ENCODE peak calls at places on chromosomes 16 and 17, in nine cellular contexts. One of them, this sample, is unnamed.

GRCh38 chr17:83185023-83186002 is 105.9 kb downstream of the METRNL start:
- DNase-seq in sciatic nerve: peak; percentile 50
- DNase-seq in stimulated activated CD4-positive, alpha-beta T cell treated with anti-CD3 and anti-CD28 coated beads, Interleukin-2, amount 100 ng/mL, for 48 hours: no peak
- DNase-seq in T47D: no peak
- DNase-seq in upper lobe of right lung: no peak
- DNase-seq in RCC 7860: no peak
- DNase-seq in cardiac muscle cell: no peak
- DNase-seq in fibroblast of pulmonary artery: no peak
- DNase-seq in omental fat pad: peak; percentile 21
- DNase-seq in this sample: no peak

GRCh38 chr17:64186171-64187092 is 56.5 kb upstream of the ERN1 start:
- DNase-seq in fibroblast of pulmonary artery: no peak
- DNase-seq in cardiac muscle cell: no peak
- DNase-seq in T47D: no peak
- DNase-seq in upper lobe of right lung: no peak
- DNase-seq in stimulated activated CD4-positive, alpha-beta T cell treated with anti-CD3 and anti-CD28 coated beads, Interleukin-2, amount 100 ng/mL, for 48 hours: no peak
- DNase-seq in RCC 7860: no peak
- DNase-seq in omental fat pad: no peak
- DNase-seq in sciatic nerve: no peak
- DNase-seq in this sample: no peak

GRCh38 chr16:2663553-2664521 is 18.5 kb upstream of the KCTD5 start:
- DNase-seq in T47D: no peak
- DNase-seq in cardiac muscle cell: peak; percentile 57
- DNase-seq in sciatic nerve: no peak
- DNase-seq in omental fat pad: no peak
- DNase-seq in fibroblast of pulmonary artery: peak; percentile 82
- DNase-seq in upper lobe of right lung: no peak
- DNase-seq in RCC 7860: no peak
- DNase-seq in stimulated activated CD4-positive, alpha-beta T cell treated with anti-CD3 and anti-CD28 coated beads, Interleukin-2, amount 100 ng/mL, for 48 hours: peak; percentile 52
- DNase-seq in this sample: peak; percentile 64

GRCh38 chr16:85291302-85292148 is 179.3 kb upstream of the CIBAR2 start:
- DNase-seq in RCC 7860: no peak
- DNase-seq in fibroblast of pulmonary artery: no peak
- DNase-seq in sciatic nerve: peak; percentile 86
- DNase-seq in cardiac muscle cell: peak; percentile 53
- DNase-seq in T47D: no peak
- DNase-seq in stimulated activated CD4-positive, alpha-beta T cell treated with anti-CD3 and anti-CD28 coated beads, Interleukin-2, amount 100 ng/mL, for 48 hours: no peak
- DNase-seq in upper lobe of right lung: peak; percentile 78
- DNase-seq in omental fat pad: no peak
- DNase-seq in this sample: no peak

GRCh38 chr17:29677139-29677834 is 54.6 kb upstream of the CORO6 start:
- DNase-seq in upper lobe of right lung: no peak
- DNase-seq in fibroblast of pulmonary artery: peak; percentile 61
- DNase-seq in T47D: no peak
- DNase-seq in stimulated activated CD4-positive, alpha-beta T cell treated with anti-CD3 and anti-CD28 coated beads, Interleukin-2, amount 100 ng/mL, for 48 hours: no peak
- DNase-seq in RCC 7860: no peak
- DNase-seq in cardiac muscle cell: peak; percentile 88
- DNase-seq in omental fat pad: no peak
- DNase-seq in sciatic nerve: no peak
- DNase-seq in this sample: no peak

GRCh38 chr16:79269211-79269863 is 331.2 kb downstream of the MAF start:
- DNase-seq in T47D: no peak
- DNase-seq in fibroblast of pulmonary artery: no peak
- DNase-seq in stimulated activated CD4-positive, alpha-beta T cell treated with anti-CD3 and anti-CD28 coated beads, Interleukin-2, amount 100 ng/mL, for 48 hours: peak; percentile 63
- DNase-seq in RCC 7860: no peak
- DNase-seq in sciatic nerve: no peak
- DNase-seq in upper lobe of right lung: no peak
- DNase-seq in omental fat pad: no peak
- DNase-seq in cardiac muscle cell: no peak
- DNase-seq in this sample: no peak

GRCh38 chr17:55421179-55421934 is at the start of gene MMD:
- DNase-seq in upper lobe of right lung: no peak
- DNase-seq in stimulated activated CD4-positive, alpha-beta T cell treated with anti-CD3 and anti-CD28 coated beads, Interleukin-2, amount 100 ng/mL, for 48 hours: peak; percentile 5
- DNase-seq in T47D: no peak
- DNase-seq in RCC 7860: no peak
- DNase-seq in cardiac muscle cell: no peak
- DNase-seq in sciatic nerve: no peak
- DNase-seq in fibroblast of pulmonary artery: no peak
- DNase-seq in omental fat pad: no peak
- DNase-seq in this sample: peak; percentile 39

GRCh38 chr17:1908699-1909309 is 79.0 kb downstream of the RPA1 start:
- DNase-seq in upper lobe of right lung: no peak
- DNase-seq in T47D: peak; percentile 85
- DNase-seq in sciatic nerve: peak; percentile 72
- DNase-seq in RCC 7860: peak; percentile 33
- DNase-seq in cardiac muscle cell: peak; percentile 83
- DNase-seq in omental fat pad: no peak
- DNase-seq in fibroblast of pulmonary artery: peak; percentile 83
- DNase-seq in stimulated activated CD4-positive, alpha-beta T cell treated with anti-CD3 and anti-CD28 coated beads, Interleukin-2, amount 100 ng/mL, for 48 hours: peak; percentile 25
- DNase-seq in this sample: peak; percentile 62

GRCh38 chr16:46768809-46769208 is 20.7 kb upstream of the MYLK3 start:
- DNase-seq in cardiac muscle cell: no peak
- DNase-seq in T47D: peak; percentile 29
- DNase-seq in sciatic nerve: no peak
- DNase-seq in upper lobe of right lung: no peak
- DNase-seq in stimulated activated CD4-positive, alpha-beta T cell treated with anti-CD3 and anti-CD28 coated beads, Interleukin-2, amount 100 ng/mL, for 48 hours: no peak
- DNase-seq in fibroblast of pulmonary artery: no peak
- DNase-seq in omental fat pad: no peak
- DNase-seq in RCC 7860: no peak
- DNase-seq in this sample: no peak

GRCh38 chr17:48102700-48103378 is 1.6 kb upstream of the CBX1 start:
- DNase-seq in cardiac muscle cell: no peak
- DNase-seq in sciatic nerve: no peak
- DNase-seq in T47D: peak; percentile 36
- DNase-seq in upper lobe of right lung: no peak
- DNase-seq in stimulated activated CD4-positive, alpha-beta T cell treated with anti-CD3 and anti-CD28 coated beads, Interleukin-2, amount 100 ng/mL, for 48 hours: peak; percentile 26
- DNase-seq in RCC 7860: no peak
- DNase-seq in fibroblast of pulmonary artery: no peak
- DNase-seq in omental fat pad: no peak
- DNase-seq in this sample: no peak

GRCh38 chr16:57536306-57537193 is at the start of gene CCDC102A:
- DNase-seq in fibroblast of pulmonary artery: no peak
- DNase-seq in omental fat pad: peak; percentile 23
- DNase-seq in cardiac muscle cell: peak; percentile 28
- DNase-seq in upper lobe of right lung: no peak
- DNase-seq in RCC 7860: no peak
- DNase-seq in sciatic nerve: peak; percentile 72
- DNase-seq in T47D: peak; percentile 10
- DNase-seq in stimulated activated CD4-positive, alpha-beta T cell treated with anti-CD3 and anti-CD28 coated beads, Interleukin-2, amount 100 ng/mL, for 48 hours: peak; percentile 42
- DNase-seq in this sample: no peak

GRCh38 chr17:550776-551175 is 163.9 kb downstream of the VPS53 start:
- DNase-seq in cardiac muscle cell: no peak
- DNase-seq in omental fat pad: no peak
- DNase-seq in fibroblast of pulmonary artery: no peak
- DNase-seq in sciatic nerve: no peak
- DNase-seq in upper lobe of right lung: no peak
- DNase-seq in RCC 7860: peak; percentile 34
- DNase-seq in stimulated activated CD4-positive, alpha-beta T cell treated with anti-CD3 and anti-CD28 coated beads, Interleukin-2, amount 100 ng/mL, for 48 hours: no peak
- DNase-seq in T47D: no peak
- DNase-seq in this sample: no peak

GRCh38 chr17:345992-346785 is 6.4 kb downstream of the RPH3AL start:
- DNase-seq in omental fat pad: no peak
- DNase-seq in cardiac muscle cell: no peak
- DNase-seq in upper lobe of right lung: no peak
- DNase-seq in fibroblast of pulmonary artery: no peak
- DNase-seq in RCC 7860: no peak
- DNase-seq in T47D: no peak
- DNase-seq in stimulated activated CD4-positive, alpha-beta T cell treated with anti-CD3 and anti-CD28 coated beads, Interleukin-2, amount 100 ng/mL, for 48 hours: no peak
- DNase-seq in sciatic nerve: no peak
- DNase-seq in this sample: no peak

GRCh38 chr16:2471016-2471652 is at the start of gene NTN3:
- DNase-seq in cardiac muscle cell: no peak
- DNase-seq in omental fat pad: no peak
- DNase-seq in sciatic nerve: no peak
- DNase-seq in T47D: no peak
- DNase-seq in upper lobe of right lung: no peak
- DNase-seq in fibroblast of pulmonary artery: no peak
- DNase-seq in stimulated activated CD4-positive, alpha-beta T cell treated with anti-CD3 and anti-CD28 coated beads, Interleukin-2, amount 100 ng/mL, for 48 hours: no peak
- DNase-seq in RCC 7860: no peak
- DNase-seq in this sample: no peak

GRCh38 chr16:3099732-3100499 is 822 bp upstream of the ZSCAN10 start:
- DNase-seq in omental fat pad: peak; percentile 93
- DNase-seq in RCC 7860: peak; percentile 34
- DNase-seq in sciatic nerve: peak; percentile 89
- DNase-seq in T47D: peak; percentile 96
- DNase-seq in cardiac muscle cell: peak; percentile 93
- DNase-seq in stimulated activated CD4-positive, alpha-beta T cell treated with anti-CD3 and anti-CD28 coated beads, Interleukin-2, amount 100 ng/mL, for 48 hours: peak; percentile 94
- DNase-seq in fibroblast of pulmonary artery: peak; percentile 87
- DNase-seq in upper lobe of right lung: peak; percentile 97
- DNase-seq in this sample: peak; percentile 91

GRCh38 chr17:83194189-83194565 is 114.8 kb downstream of the METRNL start:
- DNase-seq in fibroblast of pulmonary artery: no peak
- DNase-seq in stimulated activated CD4-positive, alpha-beta T cell treated with anti-CD3 and anti-CD28 coated beads, Interleukin-2, amount 100 ng/mL, for 48 hours: no peak
- DNase-seq in T47D: no peak
- DNase-seq in RCC 7860: no peak
- DNase-seq in omental fat pad: peak; percentile 20
- DNase-seq in cardiac muscle cell: no peak
- DNase-seq in upper lobe of right lung: peak; percentile 57
- DNase-seq in sciatic nerve: peak; percentile 59
- DNase-seq in this sample: no peak

GRCh38 chr16:25988089-25988488 is 296.3 kb downstream of the HS3ST4 start:
- DNase-seq in T47D: no peak
- DNase-seq in upper lobe of right lung: no peak
- DNase-seq in omental fat pad: no peak
- DNase-seq in stimulated activated CD4-positive, alpha-beta T cell treated with anti-CD3 and anti-CD28 coated beads, Interleukin-2, amount 100 ng/mL, for 48 hours: no peak
- DNase-seq in cardiac muscle cell: no peak
- DNase-seq in fibroblast of pulmonary artery: no peak
- DNase-seq in sciatic nerve: no peak
- DNase-seq in RCC 7860: no peak
- DNase-seq in this sample: no peak

GRCh38 chr16:58426095-58426494 is 33.8 kb downstream of the GINS3 start:
- DNase-seq in RCC 7860: no peak
- DNase-seq in T47D: no peak
- DNase-seq in cardiac muscle cell: no peak
- DNase-seq in upper lobe of right lung: no peak
- DNase-seq in omental fat pad: no peak
- DNase-seq in stimulated activated CD4-positive, alpha-beta T cell treated with anti-CD3 and anti-CD28 coated beads, Interleukin-2, amount 100 ng/mL, for 48 hours: no peak
- DNase-seq in fibroblast of pulmonary artery: no peak
- DNase-seq in sciatic nerve: no peak
- DNase-seq in this sample: no peak

GRCh38 chr17:59435238-59435637 is 103.8 kb downstream of the YPEL2 start:
- DNase-seq in T47D: no peak
- DNase-seq in omental fat pad: no peak
- DNase-seq in upper lobe of right lung: no peak
- DNase-seq in RCC 7860: peak; percentile 67
- DNase-seq in fibroblast of pulmonary artery: peak; percentile 89
- DNase-seq in stimulated activated CD4-positive, alpha-beta T cell treated with anti-CD3 and anti-CD28 coated beads, Interleukin-2, amount 100 ng/mL, for 48 hours: peak; percentile 10
- DNase-seq in cardiac muscle cell: peak; percentile 82
- DNase-seq in sciatic nerve: no peak
- DNase-seq in this sample: no peak